ENCODE peak calls at places on chromosomes 12 and 14, in five cellular contexts. One of them, this sample, is unnamed.

GRCh38 chr14:53571990-53572389 is 384.6 kb downstream of the BMP4 start:
- DNase-seq in heart left ventricle: no peak
- DNase-seq in Peyer's patch: no peak
- DNase-seq in uterus: peak; percentile 28
- DNase-seq in ovary: no peak
- DNase-seq in this sample: no peak

GRCh38 chr14:56338674-56339073 is 220.5 kb downstream of the PELI2 start:
- DNase-seq in heart left ventricle: no peak
- DNase-seq in uterus: no peak
- DNase-seq in Peyer's patch: no peak
- DNase-seq in ovary: no peak
- DNase-seq in this sample: no peak

GRCh38 chr12:43835656-43836454 is at the start of gene TMEM117:
- DNase-seq in ovary: peak; percentile 83
- DNase-seq in uterus: peak; percentile 66
- DNase-seq in Peyer's patch: peak; percentile 86
- DNase-seq in heart left ventricle: peak; percentile 88
- DNase-seq in this sample: peak; percentile 95

GRCh38 chr12:31023271-31023724 is 50.4 kb upstream of the DDX11 start:
- DNase-seq in ovary: no peak
- DNase-seq in uterus: no peak
- DNase-seq in Peyer's patch: no peak
- DNase-seq in heart left ventricle: no peak
- DNase-seq in this sample: no peak

GRCh38 chr12:52054231-52054837 is 3.1 kb downstream of the NR4A1 start:
- DNase-seq in ovary: peak; percentile 75
- DNase-seq in uterus: peak; percentile 33
- DNase-seq in heart left ventricle: no peak
- DNase-seq in Peyer's patch: no peak
- DNase-seq in this sample: peak; percentile 70

GRCh38 chr12:65720136-65720535 is 104.1 kb upstream of the HMGA2 start:
- DNase-seq in uterus: no peak
- DNase-seq in heart left ventricle: no peak
- DNase-seq in Peyer's patch: no peak
- DNase-seq in ovary: no peak
- DNase-seq in this sample: no peak

GRCh38 chr12:90205165-90205564 is 496.5 kb upstream of the ATP2B1 start:
- DNase-seq in uterus: no peak
- DNase-seq in heart left ventricle: no peak
- DNase-seq in Peyer's patch: no peak
- DNase-seq in ovary: no peak
- DNase-seq in this sample: no peak

GRCh38 chr14:87785868-87786267 is 207.1 kb downstream of the GALC start:
- DNase-seq in ovary: no peak
- DNase-seq in heart left ventricle: no peak
- DNase-seq in uterus: no peak
- DNase-seq in Peyer's patch: no peak
- DNase-seq in this sample: no peak

GRCh38 chr12:62044450-62044849 is 215.8 kb upstream of the USP15 start:
- DNase-seq in ovary: no peak
- DNase-seq in Peyer's patch: no peak
- DNase-seq in heart left ventricle: no peak
- DNase-seq in uterus: no peak
- DNase-seq in this sample: no peak

GRCh38 chr14:22978873-22979671 is 3.3 kb downstream of the AJUBA start:
- DNase-seq in uterus: no peak
- DNase-seq in Peyer's patch: no peak
- DNase-seq in ovary: no peak
- DNase-seq in heart left ventricle: no peak
- DNase-seq in this sample: no peak

GRCh38 chr14:67577181-67577580 is 22.9 kb downstream of the PIGH start:
- DNase-seq in Peyer's patch: no peak
- DNase-seq in ovary: no peak
- DNase-seq in uterus: no peak
- DNase-seq in heart left ventricle: no peak
- DNase-seq in this sample: peak; percentile 56

GRCh38 chr12:32131666-32132065 is 25.0 kb downstream of the BICD1 start:
- DNase-seq in ovary: no peak
- DNase-seq in heart left ventricle: no peak
- DNase-seq in uterus: no peak
- DNase-seq in Peyer's patch: no peak
- DNase-seq in this sample: no peak

GRCh38 chr12:66060361-66060907 is 70.1 kb downstream of the LLPH start:
- DNase-seq in ovary: no peak
- DNase-seq in heart left ventricle: no peak
- DNase-seq in Peyer's patch: no peak
- DNase-seq in uterus: no peak
- DNase-seq in this sample: no peak

GRCh38 chr14:55665067-55665700 is 85.2 kb downstream of the KTN1 start:
- DNase-seq in heart left ventricle: no peak
- DNase-seq in Peyer's patch: no peak
- DNase-seq in ovary: no peak
- DNase-seq in uterus: no peak
- DNase-seq in this sample: no peak

GRCh38 chr14:31834616-31835015 is 242.5 kb upstream of the ARHGAP5 start:
- DNase-seq in Peyer's patch: no peak
- DNase-seq in uterus: no peak
- DNase-seq in heart left ventricle: no peak
- DNase-seq in ovary: no peak
- DNase-seq in this sample: no peak

GRCh38 chr12:67472551-67472950 is 176.0 kb upstream of the DYRK2 start:
- DNase-seq in heart left ventricle: peak; percentile 73
- DNase-seq in uterus: no peak
- DNase-seq in Peyer's patch: no peak
- DNase-seq in ovary: no peak
- DNase-seq in this sample: no peak

GRCh38 chr12:67069451-67070306 is 199.5 kb upstream of the CAND1 start:
- DNase-seq in uterus: peak; percentile 18
- DNase-seq in Peyer's patch: peak; percentile 64
- DNase-seq in heart left ventricle: peak; percentile 37
- DNase-seq in ovary: peak; percentile 52
- DNase-seq in this sample: peak; percentile 79

GRCh38 chr14:106185837-106186233 is 659.5 kb downstream of the TMEM121 start:
- DNase-seq in ovary: no peak
- DNase-seq in Peyer's patch: no peak
- DNase-seq in uterus: no peak
- DNase-seq in heart left ventricle: no peak
- DNase-seq in this sample: peak; percentile 83

GRCh38 chr12:101924647-101925046 is 47.3 kb downstream of the DRAM1 start:
- DNase-seq in uterus: no peak
- DNase-seq in ovary: peak; percentile 67
- DNase-seq in heart left ventricle: no peak
- DNase-seq in Peyer's patch: no peak
- DNase-seq in this sample: no peak

GRCh38 chr12:117761528-117762100 is 207.2 kb downstream of the KSR2 start:
- DNase-seq in Peyer's patch: no peak
- DNase-seq in uterus: no peak
- DNase-seq in ovary: no peak
- DNase-seq in heart left ventricle: no peak
- DNase-seq in this sample: no peak

GRCh38 chr14:101903111-101903561 is 61.2 kb upstream of the DYNC1H1 start:
- DNase-seq in ovary: no peak
- DNase-seq in uterus: no peak
- DNase-seq in heart left ventricle: peak; percentile 91
- DNase-seq in Peyer's patch: no peak
- DNase-seq in this sample: peak; percentile 68

GRCh38 chr12:131323879-131324278 is 370.2 kb downstream of the ADGRD1 start:
- DNase-seq in heart left ventricle: no peak
- DNase-seq in uterus: no peak
- DNase-seq in Peyer's patch: no peak
- DNase-seq in ovary: no peak
- DNase-seq in this sample: no peak

GRCh38 chr14:30375280-30375892 is 183.6 kb upstream of the G2E3 start:
- DNase-seq in Peyer's patch: peak; percentile 62
- DNase-seq in heart left ventricle: peak; percentile 38
- DNase-seq in uterus: peak; percentile 32
- DNase-seq in ovary: peak; percentile 40
- DNase-seq in this sample: peak; percentile 75

GRCh38 chr14:99677231-99677891 is 6.7 kb upstream of the CYP46A1 start:
- DNase-seq in ovary: no peak
- DNase-seq in heart left ventricle: no peak
- DNase-seq in Peyer's patch: no peak
- DNase-seq in uterus: no peak
- DNase-seq in this sample: no peak

GRCh38 chr14:73712540-73713141 is 1.5 kb downstream of the PNMA1 start:
- DNase-seq in uterus: no peak
- DNase-seq in heart left ventricle: no peak
- DNase-seq in Peyer's patch: no peak
- DNase-seq in ovary: peak; percentile 47
- DNase-seq in this sample: peak; percentile 81

GRCh38 chr12:127594351-127594970 is 672.5 kb upstream of the TMEM132C start:
- DNase-seq in Peyer's patch: no peak
- DNase-seq in uterus: no peak
- DNase-seq in ovary: no peak
- DNase-seq in heart left ventricle: no peak
- DNase-seq in this sample: no peak

GRCh38 chr12:43289412-43289811 is 262.6 kb downstream of the ADAMTS20 start:
- DNase-seq in ovary: no peak
- DNase-seq in uterus: peak; percentile 22
- DNase-seq in heart left ventricle: no peak
- DNase-seq in Peyer's patch: no peak
- DNase-seq in this sample: no peak

GRCh38 chr14:69708049-69708448 is 58.9 kb upstream of the SRSF5 start:
- DNase-seq in ovary: no peak
- DNase-seq in Peyer's patch: no peak
- DNase-seq in uterus: no peak
- DNase-seq in heart left ventricle: no peak
- DNase-seq in this sample: no peak
- H3K36me3 ChIP-seq in ovary: no peaks in the 10 kb centered on the region
- H3K36me3 ChIP-seq in Peyer's patch: no peaks in the 10 kb centered on the region
- H3K36me3 ChIP-seq in uterus: no peaks in the 10 kb centered on the region
- H3K36me3 ChIP-seq in heart left ventricle: peaks cover 50% of the 10 kb centered on the region
- H3K36me3 ChIP-seq in this sample: peaks cover 38% of the 10 kb centered on the region

DNA sequence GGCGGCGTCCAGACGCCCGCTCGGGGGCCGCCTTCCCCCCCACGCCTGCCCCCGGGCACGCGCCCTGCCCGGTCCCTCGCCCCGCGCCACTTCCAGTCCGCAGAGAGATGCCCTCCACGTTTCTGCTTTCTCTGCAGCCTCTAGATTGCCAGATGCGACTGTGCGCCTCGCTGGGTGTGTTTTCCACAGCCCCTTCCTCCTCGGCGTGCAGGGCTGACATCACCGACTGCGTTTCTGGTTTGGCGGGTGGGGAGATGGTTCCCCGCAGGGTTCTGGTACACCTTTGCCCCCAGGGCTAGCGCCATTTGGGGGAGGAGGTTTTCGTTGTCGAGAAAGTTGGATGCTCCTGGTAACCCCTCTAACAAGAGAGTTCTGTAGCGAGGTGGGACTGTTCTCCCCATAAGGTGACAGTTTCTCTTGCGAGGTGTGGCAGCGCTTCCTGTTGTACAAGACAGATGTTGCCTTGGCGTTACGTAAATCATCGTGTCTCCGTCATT is 1.5 kb downstream of the CALM1 start:
- DNase-seq in heart left ventricle: peak; percentile 57
- DNase-seq in uterus: no peak
- DNase-seq in ovary: no peak
- DNase-seq in Peyer's patch: peak; percentile 73
- DNase-seq in this sample: peak; percentile 92
- TF ChIP-seq POLR2A in heart left ventricle: no peak
- TF ChIP-seq POLR2A in uterus: no peak
- TF ChIP-seq POLR2A in ovary: no peak
- TF ChIP-seq POLR2A in Peyer's patch: peak; percentile 38
- TF ChIP-seq POLR2A in this sample: peak; percentile 28

GRCh38 chr12:15662303-15662980 is 126.7 kb downstream of the EPS8 start:
- DNase-seq in ovary: no peak
- DNase-seq in heart left ventricle: no peak
- DNase-seq in uterus: no peak
- DNase-seq in Peyer's patch: no peak
- DNase-seq in this sample: no peak

GRCh38 chr12:15664491-15664890 is 124.7 kb downstream of the EPS8 start:
- DNase-seq in ovary: no peak
- DNase-seq in Peyer's patch: no peak
- DNase-seq in heart left ventricle: no peak
- DNase-seq in uterus: no peak
- DNase-seq in this sample: no peak

GRCh38 chr12:15662983-15663659 is 126.1 kb downstream of the EPS8 start:
- DNase-seq in Peyer's patch: no peak
- DNase-seq in ovary: no peak
- DNase-seq in uterus: no peak
- DNase-seq in heart left ventricle: no peak
- DNase-seq in this sample: no peak
- H3K36me3 ChIP-seq in Peyer's patch: no peaks in the 10 kb centered on the region
- H3K36me3 ChIP-seq in ovary: no peaks in the 10 kb centered on the region
- H3K36me3 ChIP-seq in uterus: no peaks in the 10 kb centered on the region
- H3K36me3 ChIP-seq in heart left ventricle: peaks cover 10% of the 10 kb centered on the region
- H3K36me3 ChIP-seq in this sample: no peaks in the 10 kb centered on the region

GRCh38 chr12:116276433-116277216 is 868 bp downstream of the MED13L start:
- DNase-seq in ovary: peak; percentile 82
- DNase-seq in heart left ventricle: peak; percentile 77
- DNase-seq in uterus: peak; percentile 72
- DNase-seq in Peyer's patch: peak; percentile 85
- DNase-seq in this sample: peak; percentile 95

GRCh38 chr12:116274552-116275375 is 2.7 kb downstream of the MED13L start:
- DNase-seq in heart left ventricle: no peak
- DNase-seq in Peyer's patch: no peak
- DNase-seq in ovary: no peak
- DNase-seq in uterus: no peak
- DNase-seq in this sample: no peak

GRCh38 chr12:116278667-116279066 is 1.2 kb upstream of the MED13L start:
- DNase-seq in heart left ventricle: no peak
- DNase-seq in uterus: no peak
- DNase-seq in Peyer's patch: no peak
- DNase-seq in ovary: no peak
- DNase-seq in this sample: no peak

GRCh38 chr12:116278259-116278595 is 734 bp upstream of the MED13L start:
- DNase-seq in ovary: no peak
- DNase-seq in heart left ventricle: no peak
- DNase-seq in Peyer's patch: no peak
- DNase-seq in uterus: no peak
- DNase-seq in this sample: no peak

DNA sequence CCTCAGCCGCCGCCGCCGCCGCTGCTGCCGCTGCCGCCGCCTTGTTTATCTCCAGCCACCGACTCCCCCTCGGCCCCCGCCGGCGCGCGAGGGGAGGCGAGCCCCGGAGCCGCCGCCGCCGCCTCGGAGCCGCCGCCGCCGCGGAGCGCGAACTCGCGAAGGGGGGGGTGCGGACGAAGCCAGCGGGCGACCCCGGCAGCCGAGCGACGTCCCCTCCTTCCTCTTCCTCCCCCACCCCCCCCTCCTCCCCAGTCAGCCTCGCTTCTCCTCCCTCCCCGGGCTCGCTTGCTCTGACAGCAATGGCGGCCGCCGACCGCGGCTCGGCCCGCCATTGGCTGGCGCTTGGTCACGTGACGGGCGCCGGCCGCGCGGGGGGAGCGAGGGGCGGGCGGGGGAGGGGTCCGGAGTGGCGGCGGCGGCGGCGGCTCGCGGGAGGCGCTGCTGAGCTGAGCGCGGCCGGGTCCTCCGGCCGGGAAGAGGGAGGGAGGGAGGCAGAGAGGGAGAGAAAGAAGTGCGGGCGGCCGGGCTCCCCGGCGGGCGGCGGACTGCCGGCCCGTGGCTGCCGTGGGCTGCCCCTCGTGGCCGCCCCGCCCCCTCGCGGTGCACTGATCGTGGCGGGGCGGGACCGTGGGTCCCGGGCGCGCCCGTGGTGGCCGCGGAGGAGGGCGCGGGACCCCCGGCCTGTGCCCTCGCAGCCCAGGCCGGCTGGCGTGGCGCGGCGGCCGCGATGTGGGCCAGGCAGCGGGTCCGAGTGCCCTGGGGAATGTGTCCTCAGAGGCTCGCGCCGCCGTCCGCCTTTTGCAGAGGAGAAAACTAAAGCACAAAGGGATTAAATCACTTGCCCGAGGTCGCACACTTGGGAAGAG is at the start of gene MED13L:
- DNase-seq in uterus: peak; percentile 91
- DNase-seq in ovary: peak; percentile 93
- DNase-seq in Peyer's patch: peak; percentile 93
- DNase-seq in heart left ventricle: peak; percentile 93
- DNase-seq in this sample: peak; percentile 96
- TF ChIP-seq POLR2A in uterus: peak; percentile 30
- TF ChIP-seq POLR2A in ovary: peak; percentile 38
- TF ChIP-seq POLR2A in Peyer's patch: no peak
- TF ChIP-seq POLR2A in heart left ventricle: no peak
- TF ChIP-seq POLR2A in this sample: no peak

This sample was measured in spleen.